ENCODE peak calls at places on chromosome 5, in ten cellular contexts. U is neural progenitor cell; S is CD8-positive, alpha-beta T cell; F is tibial nerve; D is cardiac muscle cell; L is HCT116; B is Peyer's patch; J is stomach; Z is ovary; E is PC-3. N is an unnamed sample. For H3K4me1, the result is how much of the 10 kb centered on the place peaks cover.

GRCh38 chr5:177304392-177305119 is 957 bp downstream of the PRELID1 start:
- DNase-seq in L (no peak), B (peak), Z (no peak), S (no peak), U (no peak), J (no peak), F (no peak), E (peak), D (no peak), N (no peak)

GRCh38 chr5:435156-435790 is 7.7 kb upstream of the EXOC3 start:
- DNase-seq in Z (no peak), F (no peak), U (no peak), B (peak), J (no peak), S (no peak), D (no peak), E (no peak), L (no peak), N (no peak)

GRCh38 chr5:52283221-52283620 is 504.5 kb upstream of the ITGA1 start:
- DNase-seq in U (no peak), Z (no peak), F (no peak), J (peak), D (no peak), S (no peak), L (no peak), B (no peak), E (peak), N (peak)

GRCh38 chr5:88470746-88471145 is 202.1 kb upstream of the TMEM161B start:
- DNase-seq in S (no peak), D (no peak), U (no peak), J (no peak), F (no peak), Z (no peak), L (no peak), E (no peak), B (no peak), N (no peak)

GRCh38 chr5:157290981-157291711 is 25.2 kb downstream of the CYFIP2 start:
- DNase-seq in Z (no peak), D (peak), U (no peak), J (peak), L (no peak), B (peak), E (no peak), F (no peak), S (no peak), N (no peak)

GRCh38 chr5:45508155-45508554 is 188.0 kb downstream of the HCN1 start:
- DNase-seq in Z (no peak), E (no peak), B (no peak), S (no peak), L (no peak), D (no peak), J (no peak), F (no peak), U (no peak), N (no peak)

GRCh38 chr5:32254987-32255900 is 57.5 kb downstream of the MTMR12 start:
- DNase-seq in L (no peak), D (peak), Z (no peak), B (no peak), J (no peak), U (no peak), S (no peak), F (no peak), E (no peak), N (peak)

GRCh38 chr5:54643679-54644078 is 126.1 kb downstream of the SNX18 start:
- DNase-seq in L (peak), D (no peak), U (no peak), E (peak), J (no peak), B (no peak), S (no peak), F (no peak), Z (no peak), N (no peak)

GRCh38 chr5:63094730-63095129 is 516.1 kb downstream of the LRRC70 start:
- DNase-seq in J (no peak), F (no peak), E (no peak), B (no peak), L (no peak), U (no peak), S (no peak), D (no peak), Z (peak), N (no peak)

GRCh38 chr5:26121343-26121742 is 917.0 kb downstream of the CDH9 start:
- DNase-seq in S (no peak), B (no peak), U (peak), F (no peak), E (peak), J (no peak), L (no peak), Z (no peak), D (peak), N (no peak)

GRCh38 chr5:1015545-1015944 is 6.9 kb downstream of the NKD2 start:
- DNase-seq in E (no peak), U (no peak), S (no peak), D (no peak), L (no peak), F (no peak), Z (no peak), J (no peak), B (no peak), N (no peak)

GRCh38 chr5:95823738-95824609 is 1.4 kb upstream of the GLRX start:
- DNase-seq in J (peak), F (peak), S (peak), B (peak), L (peak), Z (peak), E (peak), U (no peak), D (no peak), N (no peak)

GRCh38 chr5:157558089-157558595 is 17.4 kb downstream of the ADAM19 start:
- DNase-seq in F (no peak), U (no peak), Z (no peak), E (peak), B (no peak), L (no peak), J (no peak), D (no peak), S (no peak), N (no peak)

GRCh38 chr5:93601053-93601429 is 18.0 kb downstream of the NR2F1 start:
- DNase-seq in B (no peak), E (no peak), D (no peak), U (peak), L (no peak), J (no peak), S (no peak), F (no peak), Z (no peak), N (no peak)

GRCh38 chr5:135705230-135705631 is 126.4 kb upstream of the CXCL14 start:
- DNase-seq in E (peak), J (peak), S (no peak), F (no peak), U (no peak), Z (no peak), D (peak), L (no peak), B (no peak), N (no peak)

GRCh38 chr5:124729687-124730359 is 16.6 kb downstream of the ZNF608 start:
- DNase-seq in L (no peak), B (no peak), U (no peak), S (no peak), D (no peak), J (no peak), F (no peak), E (no peak), Z (no peak), N (no peak)

GRCh38 chr5:53994148-53994547 is 316.2 kb downstream of the ARL15 start:
- DNase-seq in Z (no peak), U (no peak), J (no peak), E (no peak), B (no peak), D (no peak), L (no peak), S (no peak), F (no peak), N (no peak)

GRCh38 chr5:61362796-61363364 is 30.8 kb downstream of the ZSWIM6 start:
- DNase-seq in D (peak), U (peak), J (no peak), Z (no peak), E (no peak), S (peak), L (no peak), F (no peak), B (no peak), N (no peak)

GRCh38 chr5:56516034-56516433 is 282.9 kb upstream of the ANKRD55 start:
- DNase-seq in J (no peak), U (no peak), S (no peak), B (no peak), L (no peak), F (no peak), D (no peak), Z (no peak), E (no peak), N (no peak)
- H3K27ac ChIP-seq in J (no peak), U (no peak), S (no peak), B (no peak), L (no peak), F (no peak), D (no peak), Z (no peak), E (no peak), N (no peak)

DNA sequence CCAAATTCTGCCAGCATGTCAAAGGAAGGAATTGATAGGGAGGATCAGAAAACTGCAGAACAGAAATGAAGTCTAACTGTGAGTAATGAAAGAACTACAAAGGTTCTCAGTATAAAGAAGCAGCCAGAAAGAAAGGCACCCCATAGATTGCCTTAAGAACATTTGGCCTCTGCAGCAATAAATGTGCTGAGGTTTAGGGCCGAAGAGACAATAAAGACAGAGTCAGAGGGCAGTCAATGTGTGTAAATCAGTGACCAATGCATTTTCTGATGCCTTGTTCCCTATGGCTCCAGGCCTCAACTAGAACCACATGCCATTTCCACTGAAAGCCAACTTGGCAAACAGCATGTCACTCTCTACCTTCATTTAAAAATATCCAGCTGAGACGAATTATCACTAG is 281.0 kb downstream of the HINT1 start:
- DNase-seq in L (no peak), J (no peak), E (no peak), B (no peak), Z (no peak), F (no peak), S (no peak), D (no peak), U (peak), N (no peak)
- H3K4me1 ChIP-seq in L (under half), J (under half), E (under half), B (under half), Z (under half), F (under half), S (under half), D (under half), U (under half), N (under half)

GRCh38 chr5:156128026-156128425 is 198.9 kb upstream of the SGCD start:
- DNase-seq in E (no peak), U (no peak), J (no peak), B (no peak), L (no peak), F (no peak), Z (no peak), S (no peak), D (no peak), N (no peak)

GRCh38 chr5:156121234-156121633 is 205.7 kb upstream of the SGCD start:
- DNase-seq in E (no peak), U (no peak), L (no peak), Z (no peak), J (no peak), D (no peak), B (no peak), F (no peak), S (no peak), N (no peak)

GRCh38 chr5:156120777-156121176 is 206.2 kb upstream of the SGCD start:
- DNase-seq in Z (no peak), S (no peak), D (no peak), B (no peak), L (no peak), F (no peak), E (no peak), J (no peak), U (no peak), N (no peak)

GRCh38 chr5:156121834-156122386 is 205.1 kb upstream of the SGCD start:
- DNase-seq in D (no peak), Z (no peak), S (no peak), J (no peak), U (no peak), F (no peak), E (no peak), B (no peak), L (no peak), N (no peak)

DNA sequence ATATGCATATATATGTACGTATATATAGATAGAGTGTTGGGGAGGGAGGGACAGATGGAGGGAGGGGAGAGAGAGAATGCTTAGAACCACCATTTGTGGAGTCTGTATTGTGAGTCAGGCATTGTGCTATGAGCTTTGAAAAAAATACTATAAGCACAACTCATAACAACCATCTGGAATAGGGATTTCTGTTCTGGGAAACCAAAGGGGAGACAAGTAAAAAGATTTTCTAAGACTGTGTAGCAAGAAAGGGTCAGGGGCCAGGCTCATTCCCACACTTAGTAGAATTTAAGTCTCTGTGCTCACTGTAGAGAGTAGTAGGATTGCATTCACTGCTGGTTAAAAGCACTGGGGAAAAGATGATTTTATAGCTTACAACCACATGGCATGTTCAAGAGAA is 202.3 kb upstream of the SGCD start:
- DNase-seq in Z (no peak), S (no peak), U (no peak), D (no peak), B (no peak), F (no peak), J (no peak), L (no peak), E (no peak), N (no peak)
- TF ChIP-seq CTCF in Z (no peak), S (no peak), U (no peak), D (no peak), B (no peak), F (no peak), J (no peak), L (no peak), E (no peak), N (no peak)

DNA sequence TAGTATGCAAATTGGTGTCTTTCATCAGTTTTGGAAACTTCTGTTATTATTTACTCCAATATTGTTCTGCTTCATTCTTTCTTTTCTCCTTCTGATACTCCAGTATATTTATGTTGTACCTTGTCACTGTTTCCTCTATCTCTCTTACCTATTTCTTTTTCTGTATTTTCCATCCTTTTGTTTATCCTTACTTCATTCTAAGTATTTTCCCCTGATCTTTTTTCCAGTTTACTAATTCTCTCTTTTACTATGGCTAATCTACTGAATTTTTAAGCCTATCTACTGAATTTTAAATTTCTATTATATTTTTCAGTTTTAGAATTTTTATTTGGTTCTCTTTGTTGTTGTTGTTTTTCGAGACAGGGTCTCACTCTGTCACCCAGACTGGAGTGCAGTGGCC is 7.4 kb downstream of the SMIM3 start:
- DNase-seq in U (no peak), S (no peak), D (no peak), E (no peak), F (no peak), Z (no peak), L (no peak), B (no peak), J (no peak), N (no peak)
- H3K27ac ChIP-seq in U (no peak), S (no peak), D (no peak), E (no peak), F (no peak), Z (no peak), L (no peak), B (no peak), J (peak), N (no peak)

GRCh38 chr5:165130656-165131055 is 1625.2 kb downstream of the MAT2B start:
- DNase-seq in D (no peak), E (no peak), Z (no peak), S (no peak), U (no peak), L (no peak), B (no peak), F (no peak), J (no peak), N (no peak)

DNA sequence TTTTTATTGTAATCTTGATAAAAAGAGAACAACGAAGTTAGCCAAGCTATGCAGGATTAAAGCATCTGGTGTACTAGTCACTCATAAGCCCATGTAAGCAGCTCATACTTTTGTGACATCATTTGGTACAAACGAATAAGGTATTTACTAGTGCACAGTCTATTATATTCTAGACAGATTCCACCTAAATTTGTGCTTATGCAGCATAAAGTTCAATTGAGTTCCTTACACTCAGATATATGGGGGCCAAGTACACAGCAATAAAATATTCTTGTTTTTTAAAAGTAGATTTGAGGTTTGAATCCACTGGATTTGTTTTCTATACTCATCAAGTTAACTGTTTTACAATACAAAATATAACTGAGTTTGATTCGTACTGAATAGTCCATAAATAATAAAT is 1621.2 kb downstream of the MAT2B start:
- DNase-seq in E (no peak), F (no peak), D (no peak), L (no peak), U (no peak), Z (no peak), B (no peak), J (no peak), S (no peak), N (no peak)
- H3K4me1 ChIP-seq in E (under half), F (under half), D (under half), L (under half), U (under half), Z (under half), B (under half), J (under half), S (under half), N (under half)

GRCh38 chr5:138640855-138641254 is 65.7 kb upstream of the HSPA9 start:
- DNase-seq in S (no peak), F (no peak), L (no peak), E (no peak), B (no peak), U (no peak), Z (no peak), D (no peak), J (no peak), N (no peak)

GRCh38 chr5:138641547-138642298 is 66.5 kb upstream of the HSPA9 start:
- DNase-seq in E (peak), D (peak), Z (peak), J (peak), U (peak), B (peak), L (peak), S (peak), F (peak), N (peak)

GRCh38 chr5:138640138-138640537 is 64.9 kb upstream of the HSPA9 start:
- DNase-seq in B (no peak), S (no peak), L (no peak), U (no peak), Z (no peak), F (no peak), D (no peak), J (no peak), E (no peak), N (no peak)

GRCh38 chr5:138645778-138646575 is 70.8 kb upstream of the HSPA9 start:
- DNase-seq in L (no peak), U (no peak), Z (no peak), J (no peak), S (no peak), D (peak), F (no peak), E (no peak), B (peak), N (no peak)

GRCh38 chr5:138643040-138643791 is 68.0 kb upstream of the HSPA9 start:
- DNase-seq in L (no peak), S (no peak), Z (no peak), E (no peak), F (no peak), U (no peak), D (no peak), J (no peak), B (peak), N (no peak)
- TF ChIP-seq CTCF in L (no peak), S (no peak), Z (no peak), E (peak), F (no peak), U (no peak), D (no peak), J (no peak), B (no peak), N (no peak)

GRCh38 chr5:179805529-179806249 is 977 bp downstream of the MGAT4B start:
- DNase-seq in B (peak), F (no peak), L (no peak), Z (no peak), U (peak), D (peak), J (no peak), E (no peak), S (no peak), N (peak)
- H3K27ac ChIP-seq in B (peak), F (peak), L (peak), Z (peak), U (no peak), D (peak), J (peak), E (peak), S (peak), N (peak)

DNA sequence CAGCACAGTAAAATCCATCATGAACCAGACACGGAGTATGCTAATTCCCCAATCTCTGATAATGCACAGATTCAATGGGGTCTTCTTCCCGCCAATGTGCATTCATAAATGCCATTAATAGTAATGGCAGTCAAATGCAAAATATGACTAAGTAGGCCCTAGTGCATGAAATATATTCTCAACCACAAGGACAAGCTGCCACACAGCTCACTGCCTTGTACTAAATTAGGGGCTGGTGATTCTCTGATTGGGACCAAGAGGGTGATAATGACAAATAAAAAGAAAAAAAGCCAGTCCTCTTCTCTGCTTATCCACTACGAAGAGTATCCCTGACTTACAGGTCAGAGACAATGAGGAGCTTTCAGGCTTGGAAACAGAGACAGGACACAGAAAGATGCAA is 148.3 kb downstream of the EBF1 start:
- DNase-seq in J (no peak), E (no peak), B (no peak), Z (no peak), S (no peak), U (no peak), L (no peak), D (no peak), F (no peak), N (no peak)
- H3K4me1 ChIP-seq in J (under half), E (under half), B (under half), Z (under half), S (under half), U (under half), L (under half), D (under half), F (under half), N (under half)

GRCh38 chr5:74085782-74086181 is 459.8 kb downstream of the ARHGEF28 start:
- DNase-seq in U (no peak), Z (no peak), J (no peak), D (no peak), F (no peak), B (no peak), L (no peak), E (no peak), S (no peak), N (no peak)
- TF ChIP-seq CTCF in U (no peak), Z (no peak), J (no peak), D (no peak), F (no peak), B (no peak), L (no peak), E (no peak), S (no peak), N (no peak)

GRCh38 chr5:10289991-10290390 is 17.7 kb downstream of the CMBL start:
- DNase-seq in L (no peak), Z (no peak), F (no peak), J (no peak), B (no peak), D (no peak), S (no peak), E (no peak), U (no peak), N (no peak)
- H3K27ac ChIP-seq in L (no peak), Z (no peak), F (peak), J (peak), B (peak), D (no peak), S (no peak), E (no peak), U (no peak), N (peak)